ENCODE peak calls at places on chromosomes 1 and 21, in four cellular contexts. P is Calu3, L is AG09309, M is A673. D is an unnamed sample.

GRCh38 chr1:25971044-25971881 is 26.6 kb downstream of the PAFAH2 start:
- DNase-seq in L (no peak), M (no peak), P (no peak), D (no peak)

GRCh38 chr1:145784409-145784808 is 39.5 kb downstream of the RNF115 start:
- DNase-seq in M (no peak), L (no peak), P (no peak), D (no peak)

GRCh38 chr1:233916706-233917105 is 12.2 kb downstream of the SLC35F3 start:
- DNase-seq in M (no peak), L (no peak), P (no peak), D (peak; percentile 36)

GRCh38 chr1:50417487-50417886 is 5.8 kb downstream of the DMRTA2 start:
- DNase-seq in M (no peak), L (no peak), P (no peak), D (no peak)

GRCh38 chr1:223228931-223229528 is 86.0 kb upstream of the TLR5 start:
- DNase-seq in M (no peak), P (no peak), L (no peak), D (no peak)

GRCh38 chr1:76352741-76353435 is 278.3 kb downstream of the ST6GALNAC3 start:
- DNase-seq in M (no peak), P (no peak), L (no peak), D (no peak)

GRCh38 chr1:204564835-204565234 is 48.6 kb downstream of the MDM4 start:
- DNase-seq in P (no peak), M (no peak), L (no peak), D (no peak)

GRCh38 chr1:246784621-246785535 is 60.7 kb downstream of the SCCPDH start:
- DNase-seq in P (no peak), M (peak; percentile 24), L (peak; percentile 18), D (peak; percentile 47)

GRCh38 chr1:42418516-42418915 is 37.3 kb downstream of the ZMYND12 start:
- DNase-seq in L (no peak), P (no peak), M (no peak), D (no peak)

GRCh38 chr1:163583782-163584181 is 262.0 kb downstream of the NUF2 start:
- DNase-seq in M (peak; percentile 59), P (no peak), L (no peak), D (no peak)

GRCh38 chr1:226681652-226682493 is 57.2 kb downstream of the ITPKB start:
- DNase-seq in L (no peak), M (no peak), P (no peak), D (no peak)

GRCh38 chr1:116008651-116009380 is 32.5 kb downstream of the SLC22A15 start:
- DNase-seq in L (no peak), P (no peak), M (no peak), D (no peak)

GRCh38 chr1:5297199-5297877 is 642.9 kb downstream of the AJAP1 start:
- DNase-seq in P (no peak), L (no peak), M (no peak), D (no peak)

GRCh38 chr1:225299624-225300023 is 128.2 kb downstream of the LBR start:
- DNase-seq in L (no peak), P (no peak), M (no peak), D (peak; percentile 79)

GRCh38 chr1:184910596-184910995 is 63.7 kb downstream of the NIBAN1 start:
- DNase-seq in L (peak; percentile 70), M (peak; percentile 82), P (no peak), D (peak; percentile 70)

GRCh38 chr1:14878951-14879350 is 274.6 kb upstream of the TMEM51 start:
- DNase-seq in P (no peak), L (no peak), M (no peak), D (no peak)

GRCh38 chr1:112061056-112061455 is 71.6 kb upstream of the KCND3 start:
- DNase-seq in P (no peak), L (no peak), M (no peak), D (no peak)

GRCh38 chr21:46459356-46460112 is 843 bp downstream of the DIP2A start:
- DNase-seq in L (no peak), P (peak; percentile 17), M (peak; percentile 15), D (peak; percentile 37)

GRCh38 chr1:11671544-11672286 is 7.7 kb downstream of the FBXO6 start:
- DNase-seq in M (no peak), P (no peak), L (no peak), D (no peak)

GRCh38 chr1:194533641-194534040 is 1347.2 kb upstream of the B3GALT2 start:
- DNase-seq in P (no peak), M (no peak), L (no peak), D (no peak)

GRCh38 chr1:243623831-243624230 is 226.2 kb downstream of the AKT3 start:
- DNase-seq in P (no peak), L (no peak), M (no peak), D (no peak)

GRCh38 chr1:168089326-168089978 is 47.3 kb downstream of the GPR161 start:
- DNase-seq in M (no peak), L (no peak), P (no peak), D (no peak)

GRCh38 chr1:45507893-45508292 is 7.8 kb downstream of the MMACHC start:
- DNase-seq in L (no peak), M (no peak), P (no peak), D (no peak)

DNA sequence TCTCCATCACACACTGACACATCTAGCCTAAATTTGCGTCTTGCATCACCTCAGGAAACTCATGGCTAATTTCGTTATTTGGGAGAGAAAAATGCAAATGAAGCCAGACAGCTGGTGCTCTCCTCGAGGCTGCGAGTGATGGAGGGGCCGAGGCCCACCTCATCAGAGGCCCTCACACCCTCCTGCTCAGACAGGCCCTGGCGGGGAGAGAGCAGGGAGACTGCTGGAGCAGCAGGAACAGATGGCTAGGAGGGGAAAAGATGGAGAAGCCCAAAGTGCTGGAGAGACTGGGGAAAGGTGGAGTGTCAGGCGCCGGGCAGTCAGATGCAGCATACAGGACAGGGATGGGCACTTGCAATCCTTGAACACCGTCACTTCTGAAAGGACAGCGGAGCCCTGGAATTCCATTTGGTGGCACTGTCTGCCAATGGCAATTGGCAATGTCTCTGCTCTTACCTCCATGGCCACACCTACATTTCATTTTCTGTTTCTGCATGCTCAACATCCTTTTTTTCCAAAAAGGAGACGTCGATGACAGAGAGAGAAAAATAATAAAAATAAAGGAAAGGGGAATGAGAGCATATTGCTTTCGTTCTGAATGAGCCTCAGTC is 286.2 kb downstream of the SPATA17 start:
- DNase-seq in M (no peak), L (no peak), P (no peak), D (no peak)
- TF ChIP-seq CTCF in M (no peak), L (no peak), P (no peak), D (no peak)

GRCh38 chr1:54404939-54405880 is 984 bp downstream of the SSBP3 start:
- DNase-seq in L (no peak), M (no peak), P (peak; percentile 41), D (no peak)
- TF ChIP-seq CTCF in L (no peak), M (no peak), P (no peak), D (no peak)

DNA sequence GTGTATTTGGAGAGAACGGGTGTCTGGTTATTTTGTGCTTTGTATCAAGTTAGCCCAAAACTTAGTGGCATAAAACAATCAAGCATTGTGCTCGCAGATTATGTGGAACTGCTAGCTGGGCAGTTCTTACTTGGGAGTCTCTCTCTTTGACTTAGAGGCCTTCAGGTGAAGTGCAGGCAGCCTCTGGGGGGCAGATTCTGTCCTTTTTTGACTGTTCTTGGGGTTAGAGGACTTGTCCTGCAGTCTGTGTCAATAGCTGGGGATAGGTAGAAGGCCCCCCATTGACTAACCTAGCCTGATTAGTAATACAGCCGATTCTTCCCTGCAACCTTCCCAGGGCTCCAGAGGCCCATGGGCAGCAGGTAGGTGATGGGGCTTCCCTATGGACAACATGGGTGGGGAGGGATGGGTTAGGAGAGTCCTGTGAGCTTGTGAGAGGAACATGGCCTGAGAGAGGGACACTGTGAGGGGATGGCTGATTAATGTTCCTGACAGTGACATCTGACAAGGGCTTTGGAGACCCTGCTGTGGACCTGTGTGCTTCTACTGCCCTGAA is 37.2 kb upstream of the ACOT11 start:
- DNase-seq in L (no peak), M (no peak), P (no peak), D (no peak)
- TF ChIP-seq CTCF in L (no peak), M (peak; percentile 9), P (no peak), D (no peak)

DNA sequence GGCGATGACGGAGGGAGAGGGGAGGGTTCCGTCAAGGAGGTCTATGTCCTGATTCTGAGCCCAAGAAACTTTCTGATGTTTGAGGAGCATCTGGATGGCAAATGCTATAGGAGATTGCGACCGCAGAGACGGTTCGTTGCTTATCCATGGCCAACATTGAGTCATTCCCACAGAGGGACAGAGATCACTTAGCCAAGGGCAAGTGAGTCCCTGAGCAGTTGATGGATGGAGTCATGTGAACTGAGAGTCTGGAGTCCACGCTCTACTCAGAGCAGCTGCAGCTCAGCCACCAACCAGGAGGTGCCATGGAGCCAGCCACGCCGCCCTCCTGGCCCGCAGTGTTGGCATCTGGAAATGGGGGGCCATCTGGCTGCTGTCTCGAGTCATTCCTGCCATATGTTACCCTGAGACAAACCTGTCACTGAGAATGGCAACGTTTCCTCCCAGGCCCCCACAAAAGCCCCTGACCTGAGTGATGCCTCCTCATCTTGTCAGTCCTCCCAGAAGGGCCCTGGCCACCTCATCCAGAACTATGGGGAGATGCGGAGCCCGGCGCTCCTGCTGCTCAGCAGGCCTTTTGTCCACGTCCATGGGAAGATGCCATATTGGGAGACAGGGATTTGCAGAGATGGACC is 58.6 kb downstream of the ATP5PO start:
- DNase-seq in M (no peak), P (no peak), L (no peak), D (no peak)
- TF ChIP-seq CTCF in M (no peak), P (no peak), L (no peak), D (no peak)

GRCh38 chr1:183214021-183214970 is 28.2 kb downstream of the LAMC2 start:
- DNase-seq in M (no peak), P (no peak), L (no peak), D (no peak)

GRCh38 chr1:183215076-183215720 is 29.1 kb downstream of the LAMC2 start:
- DNase-seq in M (no peak), L (no peak), P (no peak), D (no peak)

GRCh38 chr1:183215936-183216335 is 29.9 kb downstream of the LAMC2 start:
- DNase-seq in P (no peak), M (no peak), L (no peak), D (no peak)

GRCh38 chr1:183210678-183211077 is 24.6 kb downstream of the LAMC2 start:
- DNase-seq in P (no peak), M (no peak), L (no peak), D (no peak)

GRCh38 chr1:183212870-183213269 is 26.8 kb downstream of the LAMC2 start:
- DNase-seq in P (no peak), M (no peak), L (no peak), D (peak; percentile 43)
- TF ChIP-seq CTCF in P (no peak), M (no peak), L (no peak), D (no peak)